ENCODE peak calls at places on chromosomes 16 and 17, in ten cellular contexts. U is GM23338; G is WTC11; B is effector CD4-positive, alpha-beta T cell; E is epithelial cell of esophagus; W is stimulated activated CD4-positive, alpha-beta T cell treated with anti-CD3 and anti-CD28 coated beads, Interleukin-12 subunit alpha, Interleukin-12 subunit beta, amount 100 ng/mL, for 4 hours; K is mesendoderm; Z is activated T-cell treated with anti-CD3 and anti-CD28 coated beads, Interleukin-2, amount 50 U/mL, for 24 hours; J is NCI-H1930; F is naive B cell. L is an unnamed sample.

GRCh38 chr16:86930001-86930400 is 351.7 kb downstream of the FOXL1 start:
- DNase-seq in E (no peak), K (no peak), F (no peak), G (no peak), J (no peak), U (no peak), W (no peak), Z (no peak), B (no peak), L (no peak)

GRCh38 chr17:82814834-82815233 is 25.0 kb downstream of the ZNF750 start:
- DNase-seq in J (no peak), W (no peak), U (no peak), Z (no peak), B (no peak), F (no peak), G (no peak), E (no peak), K (no peak), L (no peak)

GRCh38 chr17:42819939-42820535 is 4.0 kb downstream of the BECN1 start:
- DNase-seq in G (peak; percentile 84), E (peak; percentile 71), U (peak; percentile 93), Z (peak; percentile 73), K (peak; percentile 91), F (peak; percentile 47), W (peak; percentile 61), J (peak; percentile 60), B (peak; percentile 50), L (peak; percentile 28)

GRCh38 chr17:63523256-63523869 is at the start of gene KCNH6:
- DNase-seq in E (no peak), G (no peak), B (no peak), U (peak; percentile 69), K (peak; percentile 64), F (no peak), Z (no peak), W (no peak), J (no peak), L (no peak)

GRCh38 chr17:62761884-62762283 is 46.2 kb downstream of the MARCHF10 start:
- DNase-seq in B (no peak), F (no peak), E (peak; percentile 94), W (no peak), G (peak; percentile 85), Z (no peak), J (no peak), U (peak; percentile 80), K (peak; percentile 93), L (peak; percentile 95)

GRCh38 chr17:47882247-47882646 is 13.8 kb upstream of the SP2 start:
- DNase-seq in U (no peak), Z (no peak), W (no peak), J (no peak), K (no peak), G (no peak), B (no peak), F (no peak), E (no peak), L (no peak)

GRCh38 chr17:34241062-34241461 is 14.0 kb upstream of the CCL2 start:
- DNase-seq in G (no peak), E (no peak), F (no peak), J (no peak), K (no peak), W (no peak), B (no peak), U (no peak), Z (no peak), L (no peak)

GRCh38 chr17:38619937-38620550 is 14.3 kb upstream of the SRCIN1 start:
- DNase-seq in K (peak; percentile 27), G (peak; percentile 24), F (no peak), Z (peak; percentile 6), W (no peak), B (no peak), E (no peak), U (peak; percentile 56), J (no peak), L (no peak)

GRCh38 chr16:68377667-68378420 is 67.0 kb downstream of the PRMT7 start:
- DNase-seq in U (no peak), G (no peak), F (no peak), J (no peak), W (no peak), B (no peak), E (peak; percentile 54), Z (no peak), K (no peak), L (peak; percentile 4)

GRCh38 chr16:69799601-69800000 is 37.5 kb downstream of the WWP2 start:
- DNase-seq in E (no peak), F (no peak), Z (no peak), K (no peak), W (no peak), B (no peak), G (no peak), U (no peak), J (no peak), L (no peak)

GRCh38 chr17:78674595-78675315 is 97.6 kb upstream of the DNAH17 start:
- DNase-seq in G (peak; percentile 53), K (peak; percentile 65), U (peak; percentile 64), W (no peak), F (no peak), J (no peak), E (no peak), Z (peak; percentile 25), B (no peak), L (no peak)

GRCh38 chr17:65103896-65104295 is 33.3 kb upstream of the RGS9 start:
- DNase-seq in U (no peak), Z (no peak), J (no peak), K (no peak), B (no peak), E (peak; percentile 65), F (no peak), W (no peak), G (no peak), L (peak; percentile 65)

GRCh38 chr16:11914759-11915643 is 755 bp downstream of the GSPT1 start:
- DNase-seq in K (peak; percentile 59), U (peak; percentile 63), F (peak; percentile 52), B (peak; percentile 11), W (peak; percentile 30), J (no peak), E (peak; percentile 51), Z (peak; percentile 66), G (peak; percentile 22), L (peak; percentile 14)

GRCh38 chr16:65945485-65945884 is 421.0 kb upstream of the CDH5 start:
- DNase-seq in B (no peak), E (no peak), J (no peak), W (no peak), F (no peak), G (no peak), Z (no peak), K (no peak), U (no peak), L (no peak)

GRCh38 chr16:35735403-35736251 is 2276.2 kb downstream of the TP53TG3F start:
- DNase-seq in G (no peak), U (no peak), K (no peak), E (no peak), B (no peak), Z (no peak), W (no peak), F (no peak), J (no peak), L (no peak)

GRCh38 chr17:17742133-17742621 is 60.9 kb downstream of the RAI1 start:
- DNase-seq in U (no peak), Z (no peak), E (no peak), F (no peak), G (no peak), K (no peak), W (no peak), B (no peak), J (no peak), L (no peak)

GRCh38 chr16:53043986-53044571 is 8.6 kb downstream of the CHD9NB start:
- DNase-seq in K (peak; percentile 97), F (no peak), G (peak; percentile 91), B (no peak), U (peak; percentile 94), Z (no peak), J (no peak), W (no peak), E (no peak), L (no peak)

GRCh38 chr16:56608043-56608875 is at the start of gene MT2A:
- DNase-seq in E (peak; percentile 98), U (peak; percentile 93), B (peak; percentile 80), G (peak; percentile 89), W (peak; percentile 88), Z (peak; percentile 90), F (peak; percentile 70), K (peak; percentile 96), J (peak; percentile 73), L (peak; percentile 86)

GRCh38 chr17:28871056-28871579 is 16.3 kb downstream of the ERAL1 start:
- DNase-seq in Z (peak; percentile 56), W (peak; percentile 11), F (peak; percentile 45), K (no peak), U (no peak), E (no peak), J (no peak), G (no peak), B (no peak), L (no peak)

GRCh38 chr17:4584835-4585187 is 482 bp downstream of the SMTNL2 start:
- DNase-seq in K (no peak), J (no peak), G (peak; percentile 39), F (no peak), Z (no peak), B (no peak), U (peak; percentile 52), W (no peak), E (no peak), L (no peak)

GRCh38 chr16:3668626-3669025 is 14.1 kb downstream of the DNASE1 start:
- DNase-seq in U (no peak), F (no peak), K (no peak), G (no peak), W (no peak), Z (no peak), B (no peak), J (no peak), E (no peak), L (no peak)

GRCh38 chr16:75322706-75323105 is 71.3 kb upstream of the BCAR1 start:
- DNase-seq in B (no peak), W (no peak), G (no peak), U (no peak), K (no peak), Z (no peak), J (no peak), E (peak; percentile 76), F (no peak), L (peak; percentile 34)

GRCh38 chr17:31095239-31096105 is 695 bp downstream of the NF1 start:
- DNase-seq in U (peak; percentile 94), K (peak; percentile 89), F (peak; percentile 14), B (peak; percentile 4), J (no peak), W (peak; percentile 11), E (peak; percentile 38), G (peak; percentile 80), Z (peak; percentile 58), L (no peak)

L was measured in foreskin keratinocyte.